ENCODE peak calls at places on chromosomes 3 and 15, in eight cellular contexts. One of them, this sample, is unnamed.

GRCh38 chr3:128453521-128454309 is 13.0 kb downstream of the DNAJB8 start:
- DNase-seq in mammary epithelial cell: no peak
- DNase-seq in PC-3: no peak
- DNase-seq in mesenchymal stem cell: no peak
- DNase-seq in MM.1S: no peak
- DNase-seq in Peyer's patch: no peak
- DNase-seq in colonic mucosa: no peak
- DNase-seq in heart right ventricle: no peak
- DNase-seq in this sample: no peak

GRCh38 chr3:59502806-59503205 is 453.0 kb upstream of the CFAP20DC start:
- DNase-seq in mammary epithelial cell: peak; percentile 85
- DNase-seq in PC-3: peak; percentile 78
- DNase-seq in mesenchymal stem cell: peak; percentile 89
- DNase-seq in MM.1S: no peak
- DNase-seq in Peyer's patch: no peak
- DNase-seq in colonic mucosa: no peak
- DNase-seq in heart right ventricle: no peak
- DNase-seq in this sample: no peak

GRCh38 chr15:75739791-75740190 is 27.1 kb upstream of the CSPG4 start:
- DNase-seq in mammary epithelial cell: no peak
- DNase-seq in PC-3: no peak
- DNase-seq in mesenchymal stem cell: no peak
- DNase-seq in MM.1S: no peak
- DNase-seq in Peyer's patch: no peak
- DNase-seq in colonic mucosa: no peak
- DNase-seq in heart right ventricle: no peak
- DNase-seq in this sample: no peak

GRCh38 chr3:134084230-134084950 is 54.7 kb upstream of the SLCO2A1 start:
- DNase-seq in mammary epithelial cell: no peak
- DNase-seq in PC-3: no peak
- DNase-seq in mesenchymal stem cell: no peak
- DNase-seq in MM.1S: no peak
- DNase-seq in Peyer's patch: no peak
- DNase-seq in colonic mucosa: no peak
- DNase-seq in heart right ventricle: no peak
- DNase-seq in this sample: peak; percentile 16

GRCh38 chr15:74365619-74366445 is 1.6 kb downstream of the CYP11A1 start:
- DNase-seq in mammary epithelial cell: no peak
- DNase-seq in PC-3: no peak
- DNase-seq in mesenchymal stem cell: peak; percentile 61
- DNase-seq in MM.1S: peak; percentile 48
- DNase-seq in Peyer's patch: no peak
- DNase-seq in colonic mucosa: no peak
- DNase-seq in heart right ventricle: peak; percentile 59
- DNase-seq in this sample: no peak

GRCh38 chr15:38486946-38487345 is 33.0 kb downstream of the FAM98B start:
- DNase-seq in mammary epithelial cell: peak; percentile 37
- DNase-seq in PC-3: no peak
- DNase-seq in mesenchymal stem cell: no peak
- DNase-seq in MM.1S: no peak
- DNase-seq in Peyer's patch: no peak
- DNase-seq in colonic mucosa: no peak
- DNase-seq in heart right ventricle: no peak
- DNase-seq in this sample: no peak

GRCh38 chr15:32112101-32112500 is 81.8 kb downstream of the CHRNA7 start:
- DNase-seq in mammary epithelial cell: no peak
- DNase-seq in PC-3: no peak
- DNase-seq in mesenchymal stem cell: no peak
- DNase-seq in MM.1S: no peak
- DNase-seq in Peyer's patch: no peak
- DNase-seq in colonic mucosa: no peak
- DNase-seq in heart right ventricle: no peak
- DNase-seq in this sample: no peak

GRCh38 chr15:100200287-100200772 is 141.4 kb downstream of the ADAMTS17 start:
- DNase-seq in mammary epithelial cell: no peak
- DNase-seq in PC-3: no peak
- DNase-seq in mesenchymal stem cell: no peak
- DNase-seq in MM.1S: no peak
- DNase-seq in Peyer's patch: no peak
- DNase-seq in colonic mucosa: no peak
- DNase-seq in heart right ventricle: no peak
- DNase-seq in this sample: no peak

GRCh38 chr3:172246107-172246870 is 202.0 kb downstream of the GHSR start:
- DNase-seq in mammary epithelial cell: no peak
- DNase-seq in PC-3: no peak
- DNase-seq in mesenchymal stem cell: no peak
- DNase-seq in MM.1S: no peak
- DNase-seq in Peyer's patch: no peak
- DNase-seq in colonic mucosa: no peak
- DNase-seq in heart right ventricle: no peak
- DNase-seq in this sample: no peak

GRCh38 chr15:75065467-75065850 is 42.1 kb downstream of the PPCDC start:
- DNase-seq in mammary epithelial cell: no peak
- DNase-seq in PC-3: peak; percentile 45
- DNase-seq in mesenchymal stem cell: no peak
- DNase-seq in MM.1S: peak; percentile 62
- DNase-seq in Peyer's patch: peak; percentile 14
- DNase-seq in colonic mucosa: no peak
- DNase-seq in heart right ventricle: no peak
- DNase-seq in this sample: peak; percentile 28

GRCh38 chr3:8621872-8622271 is 22.7 kb downstream of the SSUH2 start:
- DNase-seq in mammary epithelial cell: no peak
- DNase-seq in PC-3: peak; percentile 14
- DNase-seq in mesenchymal stem cell: peak; percentile 92
- DNase-seq in MM.1S: no peak
- DNase-seq in Peyer's patch: no peak
- DNase-seq in colonic mucosa: no peak
- DNase-seq in heart right ventricle: no peak
- DNase-seq in this sample: no peak

DNA sequence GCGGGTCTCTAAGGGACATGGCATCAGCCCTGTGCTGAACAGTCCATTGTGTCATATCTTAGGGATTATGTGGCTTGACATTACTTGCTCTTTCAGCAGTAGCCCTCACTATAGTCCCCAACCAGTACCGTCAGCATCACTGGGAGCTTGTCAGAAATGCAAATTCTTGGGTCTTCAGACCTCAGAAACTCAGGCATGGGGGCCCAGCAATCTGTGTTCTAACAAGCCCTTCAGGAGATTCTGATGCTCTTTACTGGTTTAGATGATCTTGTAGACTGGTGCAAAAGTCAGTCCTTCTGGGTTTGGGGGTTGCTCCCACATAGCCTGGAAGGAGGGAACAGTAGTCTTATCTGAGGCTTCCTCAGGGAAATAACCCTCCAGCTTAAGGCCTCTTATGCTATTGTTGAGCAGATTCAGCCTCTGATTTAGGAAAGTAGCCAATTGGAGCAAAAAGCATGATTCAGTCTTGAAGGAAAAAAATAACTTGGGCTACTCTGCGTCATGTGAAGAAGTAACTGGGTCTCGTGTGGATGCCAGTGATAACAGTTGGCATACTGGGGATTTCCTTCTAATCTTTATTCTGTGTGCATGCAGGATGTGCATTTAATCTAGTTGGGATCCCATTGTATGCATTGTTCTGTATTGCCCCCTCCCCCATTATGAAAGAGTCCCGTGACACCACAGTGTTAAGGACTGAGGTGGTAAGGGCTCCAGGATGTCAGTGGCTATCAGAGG is 38.9 kb upstream of the TRAK1 start:
- DNase-seq in mammary epithelial cell: no peak
- DNase-seq in PC-3: no peak
- DNase-seq in mesenchymal stem cell: peak; percentile 40
- DNase-seq in MM.1S: no peak
- DNase-seq in Peyer's patch: no peak
- DNase-seq in colonic mucosa: no peak
- DNase-seq in heart right ventricle: no peak
- DNase-seq in this sample: no peak
- H3K27ac ChIP-seq in mammary epithelial cell: no peak overlapping the region
- H3K27ac ChIP-seq in PC-3: no peak overlapping the region
- H3K27ac ChIP-seq in mesenchymal stem cell: no peak overlapping the region
- H3K27ac ChIP-seq in MM.1S: no peak overlapping the region
- H3K27ac ChIP-seq in Peyer's patch: peak overlapping the region; percentile 68
- H3K27ac ChIP-seq in colonic mucosa: peak overlapping the region; percentile 79
- H3K27ac ChIP-seq in heart right ventricle: peak overlapping the region; percentile 75
- H3K27ac ChIP-seq in this sample: peak overlapping the region; percentile 90

DNA sequence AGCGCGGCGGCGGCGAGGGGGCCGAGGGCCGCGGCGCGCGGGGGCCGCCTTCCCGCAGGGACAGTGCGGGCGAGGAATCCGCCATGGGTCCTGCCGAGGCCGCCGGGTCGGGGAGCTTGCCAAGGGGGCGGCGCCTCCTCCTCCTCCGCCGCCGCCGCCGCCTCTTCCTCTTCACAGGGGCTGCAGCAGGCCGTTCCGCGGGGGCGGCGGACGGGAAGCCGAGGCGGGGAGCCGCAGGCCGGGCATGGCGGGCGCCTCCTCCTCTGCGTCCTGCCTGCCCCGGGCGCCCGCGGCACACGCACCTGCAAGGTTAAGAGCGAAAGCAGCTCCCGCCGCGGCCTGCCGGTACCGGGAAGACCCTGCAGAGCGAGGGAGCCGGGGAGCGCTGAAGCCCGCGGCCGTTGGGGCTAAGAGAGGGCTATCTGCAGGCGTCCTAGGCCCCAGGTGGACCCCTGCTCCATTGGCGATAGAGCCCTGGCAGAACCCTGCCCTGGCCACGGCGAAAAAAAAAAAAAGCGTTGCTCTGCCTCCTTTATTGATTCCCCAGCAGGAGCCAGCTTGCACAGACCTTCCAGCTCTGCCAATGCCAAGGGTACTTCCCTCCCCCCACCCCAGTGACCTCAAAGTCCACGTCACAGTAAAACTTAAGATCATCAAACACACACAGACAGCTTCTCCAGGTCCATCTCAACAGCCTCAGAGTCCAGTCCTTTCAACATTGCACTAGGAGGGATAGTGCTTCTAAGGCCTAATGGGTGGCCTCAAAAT is at the start of gene LYSMD2:
- DNase-seq in mammary epithelial cell: peak; percentile 51
- DNase-seq in PC-3: peak; percentile 43
- DNase-seq in mesenchymal stem cell: peak; percentile 63
- DNase-seq in MM.1S: peak; percentile 16
- DNase-seq in Peyer's patch: peak; percentile 81
- DNase-seq in colonic mucosa: peak; percentile 78
- DNase-seq in heart right ventricle: peak; percentile 87
- DNase-seq in this sample: peak; percentile 70
- H3K27ac ChIP-seq in mammary epithelial cell: peak within 1 kb of the TSS; percentile 22
- H3K27ac ChIP-seq in PC-3: no peak within 1 kb of the TSS
- H3K27ac ChIP-seq in mesenchymal stem cell: no peak within 1 kb of the TSS
- H3K27ac ChIP-seq in MM.1S: no peak within 1 kb of the TSS
- H3K27ac ChIP-seq in Peyer's patch: peak within 1 kb of the TSS; percentile 89
- H3K27ac ChIP-seq in colonic mucosa: peak within 1 kb of the TSS; percentile 75
- H3K27ac ChIP-seq in heart right ventricle: peak within 1 kb of the TSS; percentile 71
- H3K27ac ChIP-seq in this sample: peak within 1 kb of the TSS; percentile 47

GRCh38 chr3:55615694-55616310 is 128.7 kb upstream of the WNT5A start:
- DNase-seq in mammary epithelial cell: no peak
- DNase-seq in PC-3: no peak
- DNase-seq in mesenchymal stem cell: peak; percentile 36
- DNase-seq in MM.1S: no peak
- DNase-seq in Peyer's patch: no peak
- DNase-seq in colonic mucosa: no peak
- DNase-seq in heart right ventricle: no peak
- DNase-seq in this sample: no peak

GRCh38 chr3:55617385-55617784 is 130.3 kb upstream of the WNT5A start:
- DNase-seq in mammary epithelial cell: no peak
- DNase-seq in PC-3: no peak
- DNase-seq in mesenchymal stem cell: no peak
- DNase-seq in MM.1S: no peak
- DNase-seq in Peyer's patch: no peak
- DNase-seq in colonic mucosa: no peak
- DNase-seq in heart right ventricle: no peak
- DNase-seq in this sample: no peak

GRCh38 chr3:55616803-55617202 is 129.7 kb upstream of the WNT5A start:
- DNase-seq in mammary epithelial cell: no peak
- DNase-seq in PC-3: no peak
- DNase-seq in mesenchymal stem cell: no peak
- DNase-seq in MM.1S: no peak
- DNase-seq in Peyer's patch: no peak
- DNase-seq in colonic mucosa: no peak
- DNase-seq in heart right ventricle: no peak
- DNase-seq in this sample: no peak

GRCh38 chr3:55619186-55619808 is 132.2 kb upstream of the WNT5A start:
- DNase-seq in mammary epithelial cell: no peak
- DNase-seq in PC-3: no peak
- DNase-seq in mesenchymal stem cell: no peak
- DNase-seq in MM.1S: no peak
- DNase-seq in Peyer's patch: no peak
- DNase-seq in colonic mucosa: no peak
- DNase-seq in heart right ventricle: no peak
- DNase-seq in this sample: no peak

DNA sequence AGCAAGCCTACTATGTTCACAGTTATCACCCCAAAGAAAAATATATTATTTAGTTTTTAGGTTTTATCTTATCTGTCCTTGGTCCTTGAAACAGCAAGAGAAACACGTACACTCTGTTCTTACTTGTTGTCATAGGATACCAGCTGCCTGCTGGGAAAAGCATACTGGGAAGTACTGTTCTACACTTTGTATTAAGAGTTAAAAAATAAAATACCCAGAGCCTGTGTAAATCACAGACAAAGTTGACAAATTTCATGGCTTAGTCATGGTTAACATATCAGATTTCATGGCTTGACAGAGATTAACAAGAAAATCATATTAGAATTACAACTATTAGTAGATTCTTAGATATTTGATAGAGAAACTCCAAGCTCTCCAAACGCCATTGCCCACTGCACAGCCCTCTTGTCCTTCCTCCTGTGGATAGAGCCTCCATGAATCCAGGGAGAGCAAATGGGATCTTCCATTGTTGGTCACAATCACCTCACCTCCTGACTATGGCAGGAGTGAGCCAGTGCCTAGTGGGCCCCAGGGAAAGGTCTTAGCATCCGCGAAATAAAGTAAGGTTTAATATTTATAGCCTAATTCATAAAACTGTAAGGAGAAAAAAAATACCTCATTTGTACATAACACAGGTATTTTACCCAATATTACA is 128.1 kb upstream of the WNT5A start:
- DNase-seq in mammary epithelial cell: no peak
- DNase-seq in PC-3: peak; percentile 29
- DNase-seq in mesenchymal stem cell: no peak
- DNase-seq in MM.1S: no peak
- DNase-seq in Peyer's patch: no peak
- DNase-seq in colonic mucosa: no peak
- DNase-seq in heart right ventricle: no peak
- DNase-seq in this sample: no peak
- H3K27ac ChIP-seq in mammary epithelial cell: no peak overlapping the region
- H3K27ac ChIP-seq in PC-3: no peak overlapping the region
- H3K27ac ChIP-seq in mesenchymal stem cell: no peak overlapping the region
- H3K27ac ChIP-seq in MM.1S: no peak overlapping the region
- H3K27ac ChIP-seq in Peyer's patch: no peak overlapping the region
- H3K27ac ChIP-seq in colonic mucosa: no peak overlapping the region
- H3K27ac ChIP-seq in heart right ventricle: no peak overlapping the region
- H3K27ac ChIP-seq in this sample: no peak overlapping the region

DNA sequence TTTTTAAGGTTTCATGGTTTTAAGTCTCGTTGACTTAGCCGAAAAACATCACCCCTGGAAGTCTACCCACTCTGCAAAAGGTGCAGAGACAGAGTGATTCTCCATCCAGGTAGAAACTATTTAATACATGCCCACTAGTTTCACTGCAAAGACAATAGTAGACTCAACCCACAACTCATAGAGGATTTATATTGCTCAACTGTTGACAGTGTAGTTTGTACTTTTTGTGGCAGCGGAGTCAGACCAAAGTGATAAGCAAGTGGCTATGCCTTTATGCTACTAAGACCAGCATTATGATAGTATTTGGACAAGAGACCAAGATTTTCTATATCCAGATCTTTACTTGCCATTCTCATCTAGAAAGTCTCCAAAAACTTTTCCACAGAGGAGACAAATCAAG is 98.8 kb upstream of the ZBTB20 start:
- DNase-seq in mammary epithelial cell: no peak
- DNase-seq in PC-3: peak; percentile 28
- DNase-seq in mesenchymal stem cell: peak; percentile 14
- DNase-seq in MM.1S: no peak
- DNase-seq in Peyer's patch: no peak
- DNase-seq in colonic mucosa: no peak
- DNase-seq in heart right ventricle: no peak
- DNase-seq in this sample: no peak
- H3K27ac ChIP-seq in mammary epithelial cell: no peak overlapping the region
- H3K27ac ChIP-seq in PC-3: peak overlapping the region; percentile 95
- H3K27ac ChIP-seq in mesenchymal stem cell: no peak overlapping the region
- H3K27ac ChIP-seq in MM.1S: no peak overlapping the region
- H3K27ac ChIP-seq in Peyer's patch: no peak overlapping the region
- H3K27ac ChIP-seq in colonic mucosa: no peak overlapping the region
- H3K27ac ChIP-seq in heart right ventricle: peak overlapping the region; percentile 12
- H3K27ac ChIP-seq in this sample: no peak overlapping the region